ENCODE peak calls at places on chromosomes 12 and 14, in nine cellular contexts. F is PC-3; R is left cardiac atrium; X is NCI-H460; W is OCI-M1; Z is T follicular helper cell; N is A549; J is activated CD4-positive, CD25-positive, alpha-beta regulatory T cell treated with anti-CD3 and anti-CD28 coated beads, Interleukin-2, amount 50 U/mL, for 72 hours; U is astrocyte of the spinal cord. L is an unnamed sample.

GRCh38 chr12:100234591-100235304 is 32.1 kb downstream of the DEPDC4 start:
- DNase-seq in X (peak), U (peak), N (peak), Z (no peak), R (no peak), J (no peak), W (peak), F (peak), L (no peak)

GRCh38 chr14:61526405-61527312 is 168.7 kb upstream of the HIF1A start:
- DNase-seq in X (no peak), U (no peak), W (peak), R (no peak), F (peak), N (no peak), J (no peak), Z (no peak), L (no peak)

GRCh38 chr14:91660790-91661189 is 71.1 kb downstream of the CATSPERB start:
- DNase-seq in J (no peak), R (no peak), N (no peak), F (no peak), X (no peak), Z (no peak), W (no peak), U (no peak), L (no peak)

GRCh38 chr12:52235001-52235760 is 2.1 kb downstream of the KRT7 start:
- DNase-seq in U (no peak), J (no peak), W (no peak), Z (no peak), F (peak), R (no peak), N (no peak), X (no peak), L (no peak)

GRCh38 chr12:95286713-95287112 is 69.1 kb downstream of the VEZT start:
- DNase-seq in R (no peak), X (no peak), J (no peak), U (no peak), Z (no peak), N (no peak), F (peak), W (no peak), L (no peak)

GRCh38 chr12:117985182-117985581 is 16.4 kb upstream of the KSR2 start:
- DNase-seq in N (no peak), F (peak), W (no peak), U (no peak), Z (no peak), X (no peak), R (no peak), J (no peak), L (no peak)

GRCh38 chr12:26818636-26819035 is 14.4 kb downstream of the ITPR2 start:
- DNase-seq in F (no peak), J (no peak), R (no peak), U (no peak), X (no peak), N (no peak), W (no peak), Z (no peak), L (no peak)

GRCh38 chr14:45698462-45699134 is 445.6 kb upstream of the MIS18BP1 start:
- DNase-seq in J (no peak), N (no peak), U (no peak), Z (no peak), X (no peak), W (peak), F (no peak), R (no peak), L (no peak)

GRCh38 chr14:54186821-54187365 is 209.9 kb upstream of the CDKN3 start:
- DNase-seq in F (no peak), J (no peak), X (no peak), W (no peak), N (no peak), Z (no peak), R (no peak), U (no peak), L (no peak)

GRCh38 chr12:65826513-65827171 is 2.4 kb downstream of the HMGA2 start:
- DNase-seq in N (peak), Z (no peak), J (no peak), U (peak), F (peak), W (no peak), X (no peak), R (no peak), L (no peak)

GRCh38 chr14:72892103-72892878 is 1.6 kb downstream of the DPF3 start:
- DNase-seq in W (no peak), X (no peak), R (no peak), Z (no peak), U (peak), J (no peak), F (peak), N (no peak), L (no peak)